ENCODE peak calls at places on chromosomes 7 and 10, in nine cellular contexts. I, D, U, W, R, Y, H, E and A are unnamed samples.

GRCh38 chr10:117198088-117198487 is 799 bp downstream of the KCNK18 start:
- DNase-seq in I (no peak), D (no peak), U (no peak), W (no peak), R (no peak), Y (no peak), H (no peak), E (no peak), A (no peak)

GRCh38 chr7:17952387-17952786 is 12.1 kb upstream of the SNX13 start:
- DNase-seq in I (no peak), D (no peak), U (no peak), W (no peak), R (no peak), Y (no peak), H (peak), E (no peak), A (no peak)

GRCh38 chr7:131235489-131236317 is 92.0 kb upstream of the MKLN1 start:
- DNase-seq in I (peak), D (peak), U (no peak), W (peak), R (no peak), Y (no peak), H (no peak), E (no peak), A (no peak)

GRCh38 chr10:58175990-58176910 is 91.4 kb downstream of the IPMK start:
- DNase-seq in I (no peak), D (no peak), U (no peak), W (no peak), R (no peak), Y (no peak), H (no peak), E (peak), A (no peak)

GRCh38 chr7:124263232-124263827 is 230.5 kb upstream of the TMEM229A start:
- DNase-seq in I (no peak), D (no peak), U (no peak), W (no peak), R (no peak), Y (peak), H (peak), E (no peak), A (no peak)

GRCh38 chr7:5450549-5451327 is 27.1 kb upstream of the TNRC18 start:
- DNase-seq in I (no peak), D (no peak), U (peak), W (no peak), R (no peak), Y (peak), H (no peak), E (peak), A (no peak)

GRCh38 chr7:113085781-113086390 is 741 bp downstream of the GPR85 start:
- DNase-seq in I (no peak), D (no peak), U (peak), W (no peak), R (no peak), Y (no peak), H (no peak), E (no peak), A (no peak)

GRCh38 chr7:27152816-27153486 is 568 bp upstream of the HOXA3 start:
- DNase-seq in I (no peak), D (no peak), U (no peak), W (no peak), R (no peak), Y (peak), H (no peak), E (no peak), A (no peak)

GRCh38 chr7:95687759-95688343 is 84.5 kb upstream of the DYNC1I1 start:
- DNase-seq in I (no peak), D (no peak), U (peak), W (no peak), R (no peak), Y (no peak), H (no peak), E (peak), A (no peak)

GRCh38 chr10:96992721-96993120 is 160.6 kb downstream of the LCOR start:
- DNase-seq in I (no peak), D (no peak), U (no peak), W (no peak), R (no peak), Y (no peak), H (no peak), E (no peak), A (no peak)

GRCh38 chr7:28754027-28754426 is 204.1 kb downstream of the TRIL start:
- DNase-seq in I (no peak), D (no peak), U (peak), W (no peak), R (peak), Y (no peak), H (no peak), E (no peak), A (no peak)

GRCh38 chr7:13282377-13282980 is 595.0 kb downstream of the ARL4A start:
- DNase-seq in I (no peak), D (no peak), U (no peak), W (no peak), R (no peak), Y (no peak), H (no peak), E (no peak), A (no peak)

GRCh38 chr10:2681911-2682310 is 385.4 kb upstream of the PFKP start:
- DNase-seq in I (no peak), D (no peak), U (no peak), W (no peak), R (no peak), Y (no peak), H (no peak), E (no peak), A (no peak)
- TF ChIP-seq CTCF in I (no peak), D (no peak), U (no peak), W (no peak), R (no peak), Y (no peak), H (no peak), E (no peak), A (no peak)

DNA sequence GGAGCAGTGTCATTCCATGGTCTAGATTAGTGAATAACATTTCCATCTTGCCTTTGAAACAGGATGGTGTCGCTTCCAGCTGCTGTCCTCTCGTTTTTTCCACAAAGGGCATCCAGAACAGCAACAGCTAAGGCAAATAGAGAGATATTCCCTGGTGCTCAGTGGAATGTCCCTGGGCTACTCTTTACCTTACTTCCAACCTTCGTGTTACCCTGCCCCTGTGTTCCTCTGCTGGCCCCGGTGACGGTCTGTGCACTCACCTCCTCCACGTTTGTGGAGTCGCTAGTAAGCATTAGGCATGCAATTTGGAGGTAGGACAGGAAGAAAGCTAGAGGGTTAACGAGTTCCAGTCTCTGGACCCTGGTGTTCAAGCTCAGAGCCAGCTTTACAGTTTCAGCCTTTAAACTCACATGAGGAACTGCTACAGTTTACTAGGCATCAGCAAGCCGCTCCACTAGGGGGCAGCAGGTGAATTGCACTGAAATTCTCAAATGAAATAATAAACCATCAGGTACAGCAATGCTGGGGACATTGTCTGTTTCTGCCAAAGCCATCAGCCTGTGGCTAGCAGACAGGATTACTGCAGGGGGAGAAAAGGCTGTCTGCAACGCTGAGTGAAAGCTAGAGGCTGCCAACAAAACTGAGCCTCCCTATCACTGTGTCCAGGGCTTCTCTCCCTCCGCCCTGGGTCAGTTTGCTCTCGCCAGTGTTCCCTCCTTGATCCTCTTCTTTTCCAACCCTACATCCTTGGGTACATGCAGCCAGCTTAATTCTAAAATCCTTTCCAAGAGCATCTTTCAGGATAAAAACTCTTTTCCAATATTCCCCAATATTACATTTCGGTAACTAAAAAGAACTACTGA is 9.0 kb downstream of the MRPL32 start:
- DNase-seq in I (peak), D (peak), U (peak), W (peak), R (peak), Y (peak), H (peak), E (peak), A (peak)
- TF ChIP-seq CTCF in I (peak), D (peak), U (peak), W (peak), R (peak), Y (peak), H (peak), E (peak), A (peak)

DNA sequence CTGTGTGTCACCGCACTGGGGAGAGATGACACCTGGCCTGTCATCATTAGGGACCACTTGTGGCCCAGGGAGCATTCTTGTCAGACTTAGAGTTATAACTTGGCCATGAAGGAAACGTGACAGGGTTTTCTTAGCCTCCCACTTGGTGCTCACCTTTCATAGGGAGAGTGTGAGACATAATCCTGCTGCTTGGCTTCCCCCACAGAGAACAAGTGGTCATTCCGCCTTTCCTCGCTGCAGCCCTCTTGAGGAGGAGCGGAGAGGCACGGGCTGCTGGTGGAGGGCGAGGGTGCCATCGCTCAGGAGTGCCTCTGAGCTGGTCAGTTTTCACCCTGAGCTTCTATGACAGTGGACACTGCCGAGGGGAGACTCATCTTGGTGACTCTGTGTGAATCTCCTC is 125.0 kb upstream of the GJD4 start:
- DNase-seq in I (no peak), D (no peak), U (no peak), W (no peak), R (no peak), Y (peak), H (no peak), E (no peak), A (no peak)
- TF ChIP-seq CTCF in I (no peak), D (no peak), U (no peak), W (no peak), R (no peak), Y (peak), H (no peak), E (no peak), A (no peak)

DNA sequence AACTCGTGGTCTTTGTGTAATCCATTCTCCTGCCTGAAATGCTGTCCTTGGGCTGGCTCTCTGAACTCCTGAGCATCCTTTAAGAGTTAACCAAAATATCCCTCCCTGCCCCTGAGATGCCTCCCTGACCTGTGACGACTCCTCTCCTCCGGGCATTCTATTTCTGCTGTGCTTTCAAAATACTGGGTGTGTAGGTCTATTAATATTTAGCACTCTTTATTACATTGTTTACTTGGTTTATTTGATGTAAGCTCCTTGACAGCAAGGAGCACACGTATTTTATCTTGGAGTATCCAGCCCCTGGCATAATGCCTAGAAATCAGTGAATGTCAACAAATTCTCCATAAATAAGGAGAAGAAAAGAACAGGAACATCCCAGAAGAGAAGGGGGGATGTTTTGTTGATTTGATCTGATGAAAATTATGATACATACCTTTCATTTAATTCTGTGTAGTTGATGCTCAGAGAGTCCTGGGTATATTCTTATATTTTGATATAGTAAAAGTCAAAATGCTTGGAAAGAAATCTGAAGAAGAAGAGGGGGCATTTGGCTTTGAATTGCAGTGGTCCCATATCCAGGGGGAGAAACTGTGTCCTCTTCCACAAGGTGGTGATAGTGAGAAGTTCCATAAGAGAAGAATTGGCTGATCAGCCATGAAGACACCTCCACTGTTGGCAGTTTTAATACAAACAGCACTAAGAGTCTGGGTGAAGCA is 107.7 kb upstream of the MPP7 start:
- DNase-seq in I (no peak), D (no peak), U (no peak), W (no peak), R (no peak), Y (no peak), H (no peak), E (no peak), A (no peak)
- TF ChIP-seq CTCF in I (peak), D (no peak), U (peak), W (no peak), R (no peak), Y (peak), H (no peak), E (no peak), A (peak)

DNA sequence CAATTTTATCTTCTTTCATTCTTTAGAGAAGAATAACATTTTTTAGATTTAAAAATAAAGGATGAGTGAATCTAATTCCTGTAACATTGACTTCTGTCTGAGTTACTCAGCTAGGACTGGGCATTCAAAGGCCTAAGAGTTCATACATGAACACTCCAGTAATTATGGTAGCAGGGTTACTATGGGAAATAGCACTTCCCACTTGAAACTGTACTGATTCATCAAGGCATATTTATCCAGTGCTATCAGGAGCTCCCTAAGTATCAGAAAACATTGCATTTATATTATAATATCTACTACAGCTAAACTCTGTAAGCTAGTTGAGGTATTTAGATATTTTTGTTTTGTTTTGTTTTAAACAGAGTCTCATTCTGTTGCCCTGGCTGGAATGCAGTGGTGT is 41.8 kb downstream of the NDUFB2 start:
- DNase-seq in I (no peak), D (peak), U (no peak), W (no peak), R (no peak), Y (no peak), H (no peak), E (no peak), A (no peak)
- TF ChIP-seq CTCF in I (no peak), D (no peak), U (no peak), W (no peak), R (no peak), Y (no peak), H (no peak), E (no peak), A (no peak)

DNA sequence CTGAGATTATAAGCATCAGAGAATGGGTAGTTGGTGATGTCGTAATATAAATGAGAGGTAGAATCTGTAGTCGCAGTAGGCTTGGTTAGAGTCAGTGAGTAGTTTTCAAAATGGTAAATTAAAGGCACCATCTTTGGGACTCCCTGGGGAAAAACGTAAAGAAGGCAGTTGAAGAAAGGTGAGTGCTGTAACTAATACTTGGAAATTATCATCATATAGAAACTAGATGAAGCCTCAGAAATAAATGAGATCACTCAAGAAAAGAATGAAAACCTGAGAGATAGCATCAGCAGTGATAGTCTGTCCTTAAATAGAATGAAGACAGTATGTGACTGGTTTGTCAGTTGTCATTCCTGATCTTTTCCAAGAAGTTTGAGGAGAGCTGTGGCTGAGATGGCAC is 23.8 kb downstream of the PALS2 start:
- DNase-seq in I (no peak), D (no peak), U (no peak), W (no peak), R (no peak), Y (no peak), H (no peak), E (no peak), A (no peak)
- TF ChIP-seq CTCF in I (no peak), D (no peak), U (no peak), W (no peak), R (no peak), Y (no peak), H (no peak), E (no peak), A (no peak)